ENCODE peak calls at places on chromosome 16, in eight cellular contexts. A is amniotic stem cell; L is stimulated activated CD4-positive, alpha-beta T cell treated with anti-CD3 and anti-CD28 coated beads, Interleukin-1b, Interleukin-23, amount 100 ng/mL, for 24 hours; T is astrocyte of the cerebellum; W is NCI-H1436 treated with DMSO at 0.1 percent for 48 hours; Y is hippocampal formation; Q is cardiac fibroblast; R is CD4-positive, alpha-beta T cell. B is an unnamed sample.

GRCh38 chr16:31696968-31697743 is 169.5 kb downstream of the AHSP start:
- DNase-seq in W (no peak), Q (peak), L (no peak), A (no peak), R (no peak), Y (no peak), T (no peak), B (no peak)

GRCh38 chr16:70730944-70731343 is 45.1 kb upstream of the MTSS2 start:
- DNase-seq in R (no peak), A (no peak), Y (no peak), L (no peak), T (no peak), Q (no peak), W (no peak), B (no peak)

GRCh38 chr16:79571753-79572544 is 28.6 kb downstream of the MAF start:
- DNase-seq in Q (no peak), R (no peak), T (no peak), W (no peak), Y (no peak), L (no peak), A (no peak), B (no peak)

GRCh38 chr16:12113581-12114375 is 137.2 kb downstream of the SNX29 start:
- DNase-seq in Q (no peak), T (no peak), A (no peak), R (no peak), W (no peak), Y (peak), L (no peak), B (no peak)

GRCh38 chr16:27400751-27401620 is 988 bp upstream of the IL21R start:
- DNase-seq in A (no peak), L (no peak), T (peak), Q (peak), R (no peak), Y (peak), W (no peak), B (no peak)

GRCh38 chr16:4945560-4946502 is 8.9 kb upstream of the PPL start:
- DNase-seq in Y (no peak), L (no peak), T (no peak), W (no peak), R (no peak), Q (peak), A (no peak), B (no peak)

GRCh38 chr16:89391-90302 is 11.6 kb downstream of the MPG start:
- DNase-seq in Q (no peak), T (no peak), A (no peak), R (no peak), W (no peak), Y (no peak), L (no peak), B (no peak)

GRCh38 chr16:56675685-56676210 is 6.1 kb downstream of the MT1H start:
- DNase-seq in T (no peak), Y (no peak), W (no peak), L (no peak), Q (no peak), R (peak), A (no peak), B (no peak)

GRCh38 chr16:71811261-71811803 is 2.7 kb upstream of the AP1G1 start:
- DNase-seq in Q (peak), T (peak), A (no peak), L (no peak), R (no peak), Y (no peak), W (no peak), B (no peak)

GRCh38 chr16:3383045-3383448 is 17.8 kb downstream of the ZSCAN32 start:
- DNase-seq in Y (no peak), Q (peak), L (no peak), R (no peak), A (no peak), T (no peak), W (no peak), B (no peak)

GRCh38 chr16:81127051-81127450 is 30.9 kb upstream of the GCSH start:
- DNase-seq in T (peak), L (no peak), Q (peak), Y (no peak), A (peak), W (no peak), R (no peak), B (no peak)

GRCh38 chr16:79602615-79603014 is 2.1 kb upstream of the MAF start:
- DNase-seq in Y (no peak), L (no peak), W (no peak), T (no peak), Q (no peak), R (no peak), A (no peak), B (no peak)

GRCh38 chr16:56041556-56042140 is 149.6 kb upstream of the GNAO1 start:
- DNase-seq in W (peak), Q (peak), L (no peak), A (no peak), T (no peak), Y (no peak), R (no peak), B (peak)

GRCh38 chr16:3101841-3102470 is 2.9 kb upstream of the ZSCAN10 start:
- DNase-seq in W (no peak), L (no peak), A (no peak), T (no peak), Y (no peak), R (no peak), Q (no peak), B (no peak)

GRCh38 chr16:78773316-78773715 is 673.9 kb downstream of the WWOX start:
- DNase-seq in W (no peak), T (no peak), Y (no peak), R (no peak), A (no peak), L (no peak), Q (no peak), B (no peak)

GRCh38 chr16:11667824-11668589 is at the start of gene SNN:
- DNase-seq in Q (peak), Y (peak), A (peak), W (no peak), L (peak), T (peak), R (peak), B (peak)

GRCh38 chr16:64718481-64718880 is 403.4 kb downstream of the CDH11 start:
- DNase-seq in L (no peak), T (no peak), A (no peak), R (no peak), Q (no peak), W (no peak), Y (no peak), B (no peak)

GRCh38 chr16:78060787-78061186 is 38.4 kb downstream of the CLEC3A start:
- DNase-seq in R (no peak), A (no peak), W (no peak), Y (no peak), L (no peak), T (no peak), Q (no peak), B (no peak)

GRCh38 chr16:77696149-77696548 is 26.2 kb upstream of the NUDT7 start:
- DNase-seq in R (no peak), Y (no peak), A (no peak), T (no peak), L (no peak), W (no peak), Q (no peak), B (no peak)

GRCh38 chr16:64416232-64417010 is 705.4 kb downstream of the CDH11 start:
- DNase-seq in Q (peak), A (no peak), R (no peak), T (peak), L (no peak), W (no peak), Y (peak), B (no peak)

GRCh38 chr16:69179255-69180010 is 7.5 kb upstream of the SNTB2 start:
- DNase-seq in R (no peak), A (no peak), W (no peak), L (no peak), T (peak), Q (peak), Y (no peak), B (no peak)

GRCh38 chr16:49150341-49150740 is 131.3 kb downstream of the CBLN1 start:
- DNase-seq in W (peak), R (no peak), Q (no peak), L (no peak), T (no peak), A (no peak), Y (no peak), B (no peak)

GRCh38 chr16:2813661-2814288 is 3.3 kb upstream of the PRSS21 start:
- DNase-seq in W (no peak), Q (no peak), A (no peak), Y (no peak), R (no peak), L (no peak), T (no peak), B (no peak)

GRCh38 chr16:85658504-85659326 is 30.0 kb downstream of the GINS2 start:
- DNase-seq in R (no peak), L (no peak), Q (no peak), Y (no peak), A (no peak), T (no peak), W (no peak), B (no peak)

GRCh38 chr16:67674851-67675578 is 8.4 kb downstream of the C16orf86 start:
- DNase-seq in L (no peak), W (no peak), T (no peak), Y (no peak), R (no peak), A (no peak), Q (no peak), B (no peak)